ENCODE peak calls at places on chromosomes 6 and 20, in five cellular contexts. A is adrenal gland, I is tibial artery, C is upper lobe of left lung, N is neural progenitor cell. O is an unnamed sample.

GRCh38 chr20:51416532-51417244 is 125.8 kb downstream of the NFATC2 start:
- DNase-seq in A (no peak), I (no peak), C (no peak), N (no peak), O (no peak)

GRCh38 chr6:154569136-154569862 is 58.8 kb upstream of the CNKSR3 start:
- DNase-seq in A (no peak), I (no peak), C (no peak), N (no peak), O (no peak)

GRCh38 chr20:3046677-3047462 is 1.0 kb downstream of the MRPS26 start:
- DNase-seq in A (no peak), I (no peak), C (peak; percentile 56), N (no peak), O (no peak)

GRCh38 chr6:100342830-100343229 is 121.9 kb downstream of the SIM1 start:
- DNase-seq in A (no peak), I (no peak), C (no peak), N (no peak), O (no peak)

GRCh38 chr20:48457261-48458002 is 370.4 kb downstream of the PREX1 start:
- DNase-seq in A (no peak), I (peak; percentile 25), C (no peak), N (no peak), O (no peak)

GRCh38 chr6:27814665-27815424 is 97.4 kb downstream of the OR2B2 start:
- DNase-seq in A (peak; percentile 90), I (no peak), C (no peak), N (peak; percentile 88), O (no peak)

GRCh38 chr20:41697861-41698559 is 79.8 kb upstream of the CHD6 start:
- DNase-seq in A (no peak), I (no peak), C (no peak), N (peak; percentile 57), O (no peak)

GRCh38 chr6:134034951-134035822 is 17.2 kb downstream of the SLC2A12 start:
- DNase-seq in A (no peak), I (no peak), C (no peak), N (no peak), O (no peak)

GRCh38 chr6:144955853-144956252 is 670.7 kb downstream of the UTRN start:
- DNase-seq in A (no peak), I (no peak), C (no peak), N (no peak), O (no peak)

GRCh38 chr6:135419162-135419561 is 78.4 kb downstream of the AHI1 start:
- DNase-seq in A (no peak), I (no peak), C (no peak), N (no peak), O (no peak)

GRCh38 chr6:45591306-45591705 is 213.6 kb upstream of the SUPT3H start:
- DNase-seq in A (no peak), I (no peak), C (no peak), N (no peak), O (no peak)

GRCh38 chr6:156219973-156220372 is 557.2 kb upstream of the ARID1B start:
- DNase-seq in A (no peak), I (no peak), C (no peak), N (no peak), O (no peak)

GRCh38 chr6:155171109-155171746 is 92.6 kb upstream of the CLDN20 start:
- DNase-seq in A (peak; percentile 77), I (peak; percentile 71), C (no peak), N (no peak), O (no peak)

GRCh38 chr6:79468116-79468515 is 69.1 kb downstream of the LCA5 start:
- DNase-seq in A (no peak), I (no peak), C (no peak), N (no peak), O (no peak)

GRCh38 chr6:56550307-56550706 is 92.4 kb downstream of the DST start:
- DNase-seq in A (no peak), I (no peak), C (no peak), N (no peak), O (no peak)

GRCh38 chr20:48818031-48818370 is 9.8 kb downstream of the PREX1 start:
- DNase-seq in A (no peak), I (no peak), C (no peak), N (no peak), O (no peak)

GRCh38 chr6:6707143-6707542 is 118.6 kb downstream of the LY86 start:
- DNase-seq in A (no peak), I (no peak), C (peak; percentile 51), N (no peak), O (peak; percentile 36)

GRCh38 chr6:36339156-36339555 is 2.5 kb upstream of the BNIP5 start:
- DNase-seq in A (no peak), I (peak; percentile 56), C (no peak), N (no peak), O (no peak)

GRCh38 chr20:6277661-6278060 is 154.8 kb upstream of the FERMT1 start:
- DNase-seq in A (no peak), I (no peak), C (no peak), N (no peak), O (no peak)

GRCh38 chr20:3137492-3137891 is 22.2 kb downstream of the FASTKD5 start:
- DNase-seq in A (no peak), I (no peak), C (no peak), N (no peak), O (no peak)

GRCh38 chr20:13458860-13459451 is 179.8 kb downstream of the TASP1 start:
- DNase-seq in A (no peak), I (no peak), C (peak; percentile 25), N (peak; percentile 58), O (no peak)

GRCh38 chr6:166412156-166412910 is 29.6 kb upstream of the MPC1 start:
- DNase-seq in A (no peak), I (peak; percentile 55), C (no peak), N (no peak), O (no peak)

GRCh38 chr6:45082091-45082490 is 246.0 kb upstream of the RUNX2 start:
- DNase-seq in A (no peak), I (no peak), C (no peak), N (no peak), O (no peak)

GRCh38 chr20:31705191-31705590 is 17.5 kb downstream of the BCL2L1 start:
- DNase-seq in A (no peak), I (no peak), C (no peak), N (no peak), O (no peak)
- H3K27ac ChIP-seq in A (no peak overlapping the region), I (peak overlapping the region; percentile 21), C (peak overlapping the region; percentile 99), N (no peak overlapping the region), O (peak overlapping the region; percentile 58)

DNA sequence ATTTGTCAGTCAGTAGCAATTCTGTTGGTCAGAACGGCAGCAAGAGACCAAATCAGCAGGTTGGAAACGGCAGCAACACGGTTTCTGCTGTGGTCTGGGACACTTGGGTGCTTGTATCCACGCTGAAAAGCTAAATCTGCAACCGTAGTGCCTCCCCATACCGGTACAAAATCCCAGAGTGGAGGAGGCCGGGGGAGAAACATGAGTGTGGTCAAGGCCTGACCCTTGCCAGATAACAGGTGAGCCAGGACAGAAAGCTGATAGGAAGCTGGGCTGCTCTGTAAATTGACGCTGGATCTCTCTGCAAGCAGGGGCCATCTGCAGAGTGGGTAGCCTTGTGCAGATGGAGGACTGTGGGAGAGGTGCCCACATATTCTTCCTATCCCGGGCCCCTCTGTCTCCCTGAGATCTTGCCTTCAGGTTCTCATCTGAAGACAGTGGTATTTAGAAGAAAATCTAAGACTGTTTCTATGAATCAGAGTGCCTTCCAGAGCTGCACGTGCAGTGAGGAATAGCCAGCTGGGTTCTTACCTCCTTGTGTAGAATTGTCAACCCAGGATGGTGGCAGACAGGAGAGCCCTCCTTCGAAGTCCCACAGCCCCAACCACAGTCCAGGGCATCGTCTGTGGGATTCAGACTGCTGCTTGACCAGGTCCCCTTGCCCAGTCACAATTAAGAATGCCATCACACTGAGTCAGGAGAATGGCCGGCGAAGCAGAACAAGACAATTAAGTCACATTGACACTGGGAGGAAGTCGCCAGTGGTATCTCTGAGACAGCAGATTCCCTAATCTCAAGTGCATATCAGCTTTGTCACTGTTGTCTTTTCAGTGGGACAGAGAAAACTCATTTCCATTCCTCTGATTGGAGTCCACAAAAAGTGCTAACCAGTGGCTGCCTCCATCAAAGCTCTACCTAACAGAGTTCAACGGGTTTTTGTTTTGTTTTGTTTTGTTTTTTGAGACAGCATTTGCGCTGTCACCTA is 100.0 kb upstream of the RIPOR2 start:
- DNase-seq in A (no peak), I (no peak), C (peak; percentile 58), N (no peak), O (no peak)
- H3K27ac ChIP-seq in A (no peak overlapping the region), I (no peak overlapping the region), C (peak overlapping the region; percentile 62), N (no peak overlapping the region), O (no peak overlapping the region)

DNA sequence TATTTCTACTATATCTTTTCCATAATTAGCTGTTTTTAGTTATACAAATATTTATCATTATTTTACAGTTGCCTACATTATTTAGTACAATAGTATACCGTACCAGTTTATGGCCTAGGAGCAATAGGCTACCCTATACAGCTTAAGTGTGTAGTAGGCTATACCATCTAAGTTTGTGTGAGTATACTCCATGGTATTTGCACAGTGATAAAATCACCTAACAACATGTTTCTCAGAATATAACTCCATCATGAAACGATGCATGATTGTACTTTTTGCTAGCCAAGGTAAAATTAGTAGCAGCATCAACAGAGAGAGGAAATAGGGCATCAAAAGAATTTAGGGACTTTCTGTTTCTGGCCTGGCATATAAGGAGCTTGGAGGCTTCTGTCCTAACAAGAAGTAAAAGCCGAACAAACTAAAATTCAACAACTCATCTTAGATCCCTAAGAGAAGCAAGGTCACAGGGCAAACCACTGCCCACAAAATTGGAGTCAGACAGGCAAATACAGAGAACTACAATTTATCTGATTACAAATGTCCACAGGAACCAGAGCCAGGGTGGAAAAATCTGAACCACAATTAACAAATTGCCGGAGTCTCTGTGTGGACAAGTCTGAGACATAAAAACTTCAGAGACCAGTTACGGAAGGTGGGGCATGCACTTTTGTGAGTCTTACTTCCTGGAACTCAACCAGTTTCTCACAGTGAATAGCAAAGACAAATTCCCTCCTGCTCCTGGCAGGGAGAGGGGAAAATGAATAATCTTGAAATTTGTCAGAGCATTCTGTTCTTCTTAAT is 671.4 kb downstream of the RFPL4B start:
- DNase-seq in A (peak; percentile 29), I (peak; percentile 63), C (no peak), N (no peak), O (no peak)
- H3K27ac ChIP-seq in A (no peak overlapping the region), I (peak overlapping the region; percentile 48), C (no peak overlapping the region), N (no peak overlapping the region), O (no peak overlapping the region)

GRCh38 chr6:118283759-118284158 is 264.3 kb upstream of the PLN start:
- DNase-seq in A (peak; percentile 47), I (no peak), C (no peak), N (peak; percentile 70), O (no peak)

GRCh38 chr6:118284736-118285360 is 263.2 kb upstream of the PLN start:
- DNase-seq in A (no peak), I (no peak), C (no peak), N (no peak), O (no peak)

GRCh38 chr6:118285791-118286190 is 262.3 kb upstream of the PLN start:
- DNase-seq in A (no peak), I (no peak), C (no peak), N (no peak), O (no peak)

DNA sequence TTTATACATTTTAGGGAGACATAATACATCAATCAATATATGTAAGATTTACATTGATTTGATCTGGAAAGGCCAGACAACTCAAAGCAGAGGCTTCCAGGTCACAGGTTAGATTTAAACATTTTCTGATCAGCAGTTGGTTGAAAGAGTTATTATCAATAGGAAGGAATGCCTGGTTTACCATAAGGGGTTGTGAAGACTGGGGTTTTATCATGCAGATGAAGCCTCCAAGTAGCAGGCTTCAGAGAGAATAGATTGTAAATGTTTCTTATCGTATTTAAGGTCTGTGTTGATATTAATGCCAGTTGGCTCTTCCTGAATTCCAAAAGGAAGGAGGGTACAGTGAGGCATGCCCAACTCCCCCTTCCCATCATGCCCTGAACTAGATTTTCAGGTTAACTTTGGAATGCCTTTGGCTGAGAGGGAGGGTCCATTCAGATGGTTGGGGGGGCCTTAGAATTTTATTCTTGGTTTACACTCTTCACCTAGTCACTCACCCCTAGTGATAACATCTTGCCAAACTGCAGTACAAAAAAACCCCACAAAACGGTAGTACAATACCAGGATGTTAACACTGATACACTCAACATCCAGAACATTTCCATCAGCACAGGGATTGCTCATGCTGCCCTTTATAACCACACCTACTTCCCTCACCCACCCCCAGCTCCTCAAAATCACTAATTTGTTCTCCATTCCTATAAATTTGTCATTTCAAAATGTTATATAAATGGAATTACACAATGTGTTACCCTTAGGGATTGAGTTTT is 259.6 kb upstream of the PLN start:
- DNase-seq in A (no peak), I (no peak), C (no peak), N (no peak), O (no peak)
- H3K27ac ChIP-seq in A (no peak overlapping the region), I (peak overlapping the region; percentile 42), C (no peak overlapping the region), N (no peak overlapping the region), O (no peak overlapping the region)